ENCODE peak calls at places on chromosomes 12 and 14, in ten cellular contexts. P is choroid plexus epithelial cell; V is CD8-positive, alpha-beta T cell; D is GM13976; I is DND-41; B is cardiac fibroblast; L is body of pancreas; M is lower lobe of right lung; G is kidney; N is tibial artery. C is an unnamed sample.

GRCh38 chr12:94674835-94675234 is 24.5 kb upstream of the TMCC3 start:
- DNase-seq in P (no peak), V (no peak), D (no peak), I (no peak), B (peak), L (peak), M (peak), G (no peak), N (peak), C (no peak)

GRCh38 chr14:82313889-82314288 is 780.2 kb upstream of the SEL1L start:
- DNase-seq in P (peak), V (no peak), D (no peak), I (no peak), B (no peak), L (no peak), M (no peak), G (no peak), N (no peak), C (no peak)

GRCh38 chr12:2284321-2284813 is 231.6 kb downstream of the CACNA1C start:
- DNase-seq in P (peak), V (no peak), D (no peak), I (no peak), B (peak), L (no peak), M (no peak), G (no peak), N (peak), C (no peak)

GRCh38 chr14:75434557-75435248 is 6.9 kb downstream of the JDP2 start:
- DNase-seq in P (no peak), V (no peak), D (no peak), I (no peak), B (no peak), L (no peak), M (no peak), G (no peak), N (no peak), C (no peak)

GRCh38 chr12:53624956-53625355 is 1.2 kb downstream of the ATF7 start:
- DNase-seq in P (peak), V (no peak), D (no peak), I (no peak), B (peak), L (no peak), M (no peak), G (no peak), N (no peak), C (no peak)

GRCh38 chr12:26402648-26403047 is 207.3 kb downstream of the SSPN start:
- DNase-seq in P (peak), V (no peak), D (no peak), I (no peak), B (no peak), L (peak), M (no peak), G (no peak), N (no peak), C (no peak)

GRCh38 chr12:32400866-32401265 is 1.5 kb downstream of the FGD4 start:
- DNase-seq in P (no peak), V (no peak), D (no peak), I (no peak), B (no peak), L (no peak), M (no peak), G (no peak), N (no peak), C (no peak)

GRCh38 chr12:96474206-96474605 is 15.2 kb upstream of the CFAP54 start:
- DNase-seq in P (no peak), V (no peak), D (no peak), I (no peak), B (no peak), L (no peak), M (no peak), G (no peak), N (no peak), C (no peak)

GRCh38 chr14:73739174-73739898 is 25.2 kb upstream of the PNMA1 start:
- DNase-seq in P (no peak), V (no peak), D (no peak), I (no peak), B (no peak), L (no peak), M (no peak), G (no peak), N (no peak), C (no peak)

GRCh38 chr12:65741662-65742480 is 82.4 kb upstream of the HMGA2 start:
- DNase-seq in P (peak), V (peak), D (peak), I (no peak), B (peak), L (no peak), M (no peak), G (no peak), N (no peak), C (peak)

GRCh38 chr12:117900561-117900960 is 68.2 kb downstream of the KSR2 start:
- DNase-seq in P (peak), V (no peak), D (no peak), I (no peak), B (no peak), L (no peak), M (no peak), G (no peak), N (no peak), C (no peak)

GRCh38 chr12:123089125-123089524 is 61.8 kb downstream of the PITPNM2 start:
- DNase-seq in P (no peak), V (no peak), D (no peak), I (no peak), B (no peak), L (no peak), M (no peak), G (no peak), N (no peak), C (no peak)

GRCh38 chr12:123092866-123093265 is 58.0 kb downstream of the PITPNM2 start:
- DNase-seq in P (peak), V (no peak), D (no peak), I (no peak), B (no peak), L (no peak), M (no peak), G (no peak), N (no peak), C (no peak)

GRCh38 chr12:123091230-123091629 is 59.7 kb downstream of the PITPNM2 start:
- DNase-seq in P (no peak), V (no peak), D (no peak), I (no peak), B (no peak), L (no peak), M (no peak), G (no peak), N (no peak), C (no peak)

GRCh38 chr12:123089631-123090353 is 61.1 kb downstream of the PITPNM2 start:
- DNase-seq in P (peak), V (no peak), D (no peak), I (no peak), B (peak), L (no peak), M (no peak), G (no peak), N (no peak), C (no peak)

GRCh38 chr12:123091756-123092155 is 59.1 kb downstream of the PITPNM2 start:
- DNase-seq in P (no peak), V (no peak), D (no peak), I (no peak), B (no peak), L (no peak), M (no peak), G (no peak), N (no peak), C (no peak)
- TF ChIP-seq CTCF in P (no peak), V (no peak), D (no peak), I (no peak), B (no peak), L (no peak), M (no peak), G (no peak), N (no peak), C (no peak)

DNA sequence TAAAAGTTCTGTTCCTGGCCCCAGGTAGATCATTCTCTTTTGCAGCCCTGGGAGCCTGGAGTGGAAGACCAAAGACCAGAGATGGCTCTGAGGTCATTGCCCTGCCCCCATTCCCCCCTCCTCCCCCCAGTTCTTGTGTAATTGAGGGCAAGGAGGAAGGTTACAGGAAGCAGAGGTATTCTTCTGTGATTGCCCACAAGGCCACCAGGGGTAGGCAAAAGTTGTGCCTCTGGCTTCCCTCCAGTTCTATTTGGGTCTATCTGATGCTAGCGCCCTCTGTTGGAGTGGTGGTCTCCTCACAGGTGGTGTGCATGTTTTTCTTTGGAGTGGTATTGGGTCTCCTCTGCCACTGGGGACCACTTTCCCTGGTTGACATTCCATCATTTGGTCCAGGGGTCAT is 41.2 kb upstream of the CRY1 start:
- DNase-seq in P (no peak), V (peak), D (no peak), I (peak), B (no peak), L (peak), M (no peak), G (no peak), N (no peak), C (no peak)
- TF ChIP-seq CTCF in P (peak), V (peak), D (no peak), I (peak), B (peak), L (no peak), M (no peak), G (no peak), N (no peak), C (peak)

GRCh38 chr12:30823140-30823669 is 68.5 kb upstream of the CAPRIN2 start:
- DNase-seq in P (no peak), V (peak), D (peak), I (no peak), B (peak), L (peak), M (peak), G (peak), N (no peak), C (peak)
- TF ChIP-seq CTCF in P (no peak), V (no peak), D (peak), I (no peak), B (peak), L (peak), M (peak), G (no peak), N (no peak), C (peak)

DNA sequence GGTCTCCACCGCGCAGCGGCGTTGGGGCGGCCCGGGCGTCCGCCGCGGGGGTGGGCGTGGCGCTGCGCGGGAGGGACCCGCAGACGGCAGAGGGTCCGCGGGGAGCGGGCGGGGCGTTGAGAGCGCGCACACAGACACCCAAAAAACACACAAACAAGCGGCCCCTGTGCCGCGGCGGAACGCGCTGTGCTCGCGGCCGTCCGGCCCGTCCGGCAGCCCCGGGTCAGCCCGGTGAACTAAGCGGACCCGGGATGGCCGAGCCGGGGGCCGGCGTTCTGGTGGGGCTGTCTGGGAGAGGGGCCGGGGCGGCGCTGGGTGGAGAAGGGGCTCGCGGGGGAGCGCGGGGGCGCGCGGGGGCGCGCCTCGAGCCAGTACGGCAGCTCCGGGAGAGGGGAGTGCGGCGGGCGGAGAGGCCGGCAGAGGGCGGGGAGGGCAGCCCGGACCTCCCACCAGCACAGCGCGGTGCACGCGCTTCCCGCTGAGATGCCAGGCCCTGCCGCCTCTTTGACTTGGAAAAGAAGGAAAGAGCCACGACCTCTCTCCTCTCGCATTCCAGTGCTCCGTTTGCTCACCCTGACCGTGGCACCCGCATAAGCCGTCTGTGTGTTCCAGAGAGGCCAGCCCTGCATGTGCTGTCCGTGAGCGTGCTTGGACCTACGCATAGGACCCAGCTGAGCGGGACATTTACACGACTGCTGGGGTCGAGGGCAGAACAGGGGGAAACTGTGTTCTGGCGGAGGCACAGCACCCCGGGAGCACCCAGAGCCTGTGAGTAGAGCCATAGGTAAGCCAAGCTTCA is 10.3 kb downstream of the SLC6A12 start:
- DNase-seq in P (no peak), V (no peak), D (no peak), I (no peak), B (peak), L (peak), M (no peak), G (no peak), N (no peak), C (no peak)
- TF ChIP-seq CTCF in P (peak), V (no peak), D (no peak), I (no peak), B (no peak), L (peak), M (no peak), G (no peak), N (peak), C (no peak)

GRCh38 chr14:23895480-23895879 is 58.1 kb upstream of the DHRS4 start:
- DNase-seq in P (peak), V (no peak), D (no peak), I (no peak), B (peak), L (no peak), M (no peak), G (no peak), N (no peak), C (no peak)
- TF ChIP-seq CTCF in P (no peak), V (no peak), D (no peak), I (peak), B (no peak), L (peak), M (no peak), G (no peak), N (no peak), C (no peak)

GRCh38 chr12:21910642-21911041 is 30.6 kb downstream of the ABCC9 start:
- DNase-seq in P (peak), V (no peak), D (no peak), I (no peak), B (no peak), L (no peak), M (no peak), G (no peak), N (no peak), C (no peak)

GRCh38 chr12:21912318-21912717 is 28.9 kb downstream of the ABCC9 start:
- DNase-seq in P (peak), V (no peak), D (no peak), I (no peak), B (no peak), L (no peak), M (no peak), G (no peak), N (no peak), C (no peak)

GRCh38 chr12:21918456-21918855 is 22.8 kb downstream of the ABCC9 start:
- DNase-seq in P (no peak), V (no peak), D (no peak), I (no peak), B (no peak), L (no peak), M (no peak), G (no peak), N (no peak), C (no peak)

GRCh38 chr12:21911832-21912231 is 29.4 kb downstream of the ABCC9 start:
- DNase-seq in P (peak), V (no peak), D (no peak), I (no peak), B (no peak), L (no peak), M (no peak), G (no peak), N (no peak), C (no peak)

GRCh38 chr12:21913823-21914222 is 27.4 kb downstream of the ABCC9 start:
- DNase-seq in P (peak), V (no peak), D (no peak), I (no peak), B (peak), L (no peak), M (no peak), G (no peak), N (no peak), C (no peak)
- TF ChIP-seq CTCF in P (no peak), V (no peak), D (no peak), I (no peak), B (no peak), L (no peak), M (no peak), G (no peak), N (no peak), C (no peak)

DNA sequence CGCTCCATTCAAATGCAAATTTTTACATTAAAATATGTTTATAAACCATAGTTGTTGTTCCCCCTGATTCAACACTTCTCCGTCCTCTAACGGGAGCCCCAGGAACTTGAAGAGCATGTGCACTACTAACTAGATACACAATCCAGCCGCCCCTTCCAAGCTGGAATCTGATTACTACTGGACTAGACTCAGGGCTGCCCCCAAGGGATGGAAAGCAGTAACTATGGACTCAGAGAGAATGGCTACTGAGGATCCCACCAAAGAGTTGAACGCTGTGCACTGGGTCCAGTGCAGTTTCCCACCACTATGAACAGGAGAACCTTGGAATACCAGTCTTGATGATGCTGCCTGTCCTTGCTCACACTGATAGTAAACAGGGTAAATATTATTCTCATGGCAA is 48.6 kb upstream of the PCNX1 start:
- DNase-seq in P (no peak), V (no peak), D (no peak), I (no peak), B (no peak), L (no peak), M (no peak), G (no peak), N (no peak), C (no peak)
- TF ChIP-seq CTCF in P (peak), V (no peak), D (no peak), I (no peak), B (no peak), L (no peak), M (no peak), G (peak), N (no peak), C (no peak)

GRCh38 chr14:52266782-52267181 is 716 bp upstream of the PTGDR start:
- DNase-seq in P (no peak), V (no peak), D (no peak), I (no peak), B (peak), L (peak), M (no peak), G (no peak), N (peak), C (no peak)

GRCh38 chr14:52269100-52269499 is 1.6 kb downstream of the PTGDR start:
- DNase-seq in P (no peak), V (no peak), D (no peak), I (no peak), B (no peak), L (no peak), M (no peak), G (no peak), N (no peak), C (no peak)

GRCh38 chr14:52266179-52266578 is 1.3 kb upstream of the PTGDR start:
- DNase-seq in P (peak), V (no peak), D (no peak), I (no peak), B (peak), L (peak), M (no peak), G (no peak), N (peak), C (no peak)

GRCh38 chr14:52268191-52269061 is 928 bp downstream of the PTGDR start:
- DNase-seq in P (peak), V (peak), D (peak), I (no peak), B (peak), L (no peak), M (no peak), G (peak), N (no peak), C (no peak)

GRCh38 chr14:52267501-52268190 is at the start of gene PTGDR:
- DNase-seq in P (peak), V (peak), D (peak), I (no peak), B (peak), L (peak), M (peak), G (peak), N (peak), C (no peak)
- TF ChIP-seq CTCF in P (no peak), V (no peak), D (no peak), I (no peak), B (no peak), L (no peak), M (no peak), G (no peak), N (no peak), C (no peak)

GRCh38 chr12:121701667-121702277 is 10.8 kb upstream of the TMEM120B start:
- DNase-seq in P (no peak), V (no peak), D (no peak), I (no peak), B (peak), L (no peak), M (no peak), G (no peak), N (no peak), C (no peak)

GRCh38 chr12:121702944-121703343 is 9.6 kb upstream of the TMEM120B start:
- DNase-seq in P (no peak), V (no peak), D (no peak), I (no peak), B (no peak), L (no peak), M (no peak), G (no peak), N (no peak), C (no peak)

GRCh38 chr12:121693155-121693554 is 19.4 kb upstream of the TMEM120B start:
- DNase-seq in P (no peak), V (no peak), D (no peak), I (no peak), B (no peak), L (no peak), M (no peak), G (no peak), N (no peak), C (no peak)

DNA sequence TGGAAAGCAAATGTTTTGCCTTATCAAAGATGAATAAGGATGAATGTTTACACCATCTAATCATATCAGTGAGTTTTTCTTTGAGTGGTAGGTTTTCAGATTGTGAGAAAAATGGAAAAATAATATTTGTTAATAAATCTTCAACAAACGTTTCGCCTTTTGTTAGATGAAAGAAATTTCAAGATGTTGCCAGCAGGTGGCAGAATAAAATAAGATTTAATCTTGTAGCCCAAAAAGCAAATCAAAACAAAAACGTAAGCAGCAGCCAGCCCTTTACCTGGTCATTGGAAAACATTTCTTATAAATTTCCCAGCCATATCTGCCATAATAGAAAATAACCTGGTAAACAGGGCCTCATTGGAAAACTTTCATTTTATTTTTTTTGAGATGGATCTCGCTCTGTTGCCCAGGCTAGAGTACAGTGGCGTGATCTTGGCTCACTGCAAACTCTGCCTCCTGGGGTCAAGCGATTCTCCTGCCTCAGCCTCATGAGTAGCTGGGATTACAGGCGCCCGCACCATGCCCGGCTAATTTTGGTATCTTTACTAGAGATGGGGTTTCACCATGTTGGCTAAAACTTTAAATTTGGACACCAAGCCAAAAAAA is 15.4 kb upstream of the TMEM120B start:
- DNase-seq in P (peak), V (peak), D (peak), I (no peak), B (peak), L (peak), M (no peak), G (no peak), N (no peak), C (peak)
- TF ChIP-seq CTCF in P (peak), V (peak), D (peak), I (peak), B (peak), L (peak), M (peak), G (peak), N (peak), C (peak)

C was measured in GM10248.